ENCODE peak calls at places on chromosomes 4 and X, in seven cellular contexts. One of them, this sample, is unnamed.

GRCh38 chr4:104444685-104445084 is 50.0 kb downstream of the CXXC4 start:
- DNase-seq in psoas muscle: no peak
- DNase-seq in GM23248: no peak
- DNase-seq in aorta: no peak
- DNase-seq in heart left ventricle: no peak
- DNase-seq in dorsolateral prefrontal cortex: no peak
- DNase-seq in Peyer's patch: no peak
- DNase-seq in this sample: no peak

GRCh38 chr4:15042529-15043167 is 40.4 kb downstream of the CPEB2 start:
- DNase-seq in psoas muscle: no peak
- DNase-seq in GM23248: peak; percentile 7
- DNase-seq in aorta: no peak
- DNase-seq in heart left ventricle: no peak
- DNase-seq in dorsolateral prefrontal cortex: no peak
- DNase-seq in Peyer's patch: no peak
- DNase-seq in this sample: no peak

GRCh38 chr4:52987401-52988056 is 125.4 kb downstream of the RASL11B start:
- DNase-seq in psoas muscle: no peak
- DNase-seq in GM23248: no peak
- DNase-seq in aorta: no peak
- DNase-seq in heart left ventricle: no peak
- DNase-seq in dorsolateral prefrontal cortex: no peak
- DNase-seq in Peyer's patch: no peak
- DNase-seq in this sample: no peak

GRCh38 chr4:108965472-108966076 is 202.7 kb upstream of the ETNPPL start:
- DNase-seq in psoas muscle: no peak
- DNase-seq in GM23248: no peak
- DNase-seq in aorta: no peak
- DNase-seq in heart left ventricle: no peak
- DNase-seq in dorsolateral prefrontal cortex: no peak
- DNase-seq in Peyer's patch: no peak
- DNase-seq in this sample: no peak

GRCh38 chr4:65538571-65538970 is 131.7 kb downstream of the EPHA5 start:
- DNase-seq in psoas muscle: no peak
- DNase-seq in GM23248: peak; percentile 0
- DNase-seq in aorta: no peak
- DNase-seq in heart left ventricle: no peak
- DNase-seq in dorsolateral prefrontal cortex: no peak
- DNase-seq in Peyer's patch: no peak
- DNase-seq in this sample: no peak

GRCh38 chr4:73281396-73281795 is 22.8 kb upstream of the ANKRD17 start:
- DNase-seq in psoas muscle: no peak
- DNase-seq in GM23248: no peak
- DNase-seq in aorta: no peak
- DNase-seq in heart left ventricle: no peak
- DNase-seq in dorsolateral prefrontal cortex: no peak
- DNase-seq in Peyer's patch: no peak
- DNase-seq in this sample: no peak

GRCh38 chrX:10414106-10414824 is 206.1 kb downstream of the MID1 start:
- DNase-seq in psoas muscle: no peak
- DNase-seq in GM23248: no peak
- DNase-seq in aorta: no peak
- DNase-seq in heart left ventricle: no peak
- DNase-seq in dorsolateral prefrontal cortex: no peak
- DNase-seq in Peyer's patch: no peak
- DNase-seq in this sample: no peak

GRCh38 chr4:150206265-150206664 is 128.0 kb downstream of the DCLK2 start:
- DNase-seq in psoas muscle: no peak
- DNase-seq in GM23248: no peak
- DNase-seq in aorta: no peak
- DNase-seq in heart left ventricle: no peak
- DNase-seq in dorsolateral prefrontal cortex: no peak
- DNase-seq in Peyer's patch: no peak
- DNase-seq in this sample: no peak

GRCh38 chr4:142331132-142331531 is 515.0 kb downstream of the INPP4B start:
- DNase-seq in psoas muscle: no peak
- DNase-seq in GM23248: no peak
- DNase-seq in aorta: no peak
- DNase-seq in heart left ventricle: peak; percentile 63
- DNase-seq in dorsolateral prefrontal cortex: no peak
- DNase-seq in Peyer's patch: no peak
- DNase-seq in this sample: peak; percentile 33

GRCh38 chr4:165112258-165113156 is at the start of gene TMEM192:
- DNase-seq in psoas muscle: peak; percentile 96
- DNase-seq in GM23248: peak; percentile 95
- DNase-seq in aorta: peak; percentile 98
- DNase-seq in heart left ventricle: peak; percentile 94
- DNase-seq in dorsolateral prefrontal cortex: peak; percentile 97
- DNase-seq in Peyer's patch: peak; percentile 92
- DNase-seq in this sample: peak; percentile 96

GRCh38 chr4:91754716-91755115 is 549.0 kb upstream of the GRID2 start:
- DNase-seq in psoas muscle: no peak
- DNase-seq in GM23248: no peak
- DNase-seq in aorta: no peak
- DNase-seq in heart left ventricle: no peak
- DNase-seq in dorsolateral prefrontal cortex: no peak
- DNase-seq in Peyer's patch: no peak
- DNase-seq in this sample: no peak

GRCh38 chrX:64192673-64193072 is 12.8 kb downstream of the AMER1 start:
- DNase-seq in psoas muscle: no peak
- DNase-seq in GM23248: no peak
- DNase-seq in aorta: no peak
- DNase-seq in heart left ventricle: peak; percentile 30
- DNase-seq in dorsolateral prefrontal cortex: no peak
- DNase-seq in Peyer's patch: no peak
- DNase-seq in this sample: no peak

GRCh38 chrX:68490644-68491043 is 8.2 kb upstream of the YIPF6 start:
- DNase-seq in psoas muscle: no peak
- DNase-seq in GM23248: peak; percentile 52
- DNase-seq in aorta: no peak
- DNase-seq in heart left ventricle: no peak
- DNase-seq in dorsolateral prefrontal cortex: no peak
- DNase-seq in Peyer's patch: no peak
- DNase-seq in this sample: no peak

GRCh38 chrX:74906427-74906826 is 18.8 kb downstream of the NEXMIF start:
- DNase-seq in psoas muscle: no peak
- DNase-seq in GM23248: no peak
- DNase-seq in aorta: no peak
- DNase-seq in heart left ventricle: no peak
- DNase-seq in dorsolateral prefrontal cortex: no peak
- DNase-seq in Peyer's patch: no peak
- DNase-seq in this sample: no peak

GRCh38 chr4:788636-789297 is 37.2 kb downstream of the CPLX1 start:
- DNase-seq in psoas muscle: no peak
- DNase-seq in GM23248: no peak
- DNase-seq in aorta: peak; percentile 71
- DNase-seq in heart left ventricle: no peak
- DNase-seq in dorsolateral prefrontal cortex: peak; percentile 38
- DNase-seq in Peyer's patch: no peak
- DNase-seq in this sample: peak; percentile 40

GRCh38 chr4:40576651-40577480 is 52.8 kb downstream of the RBM47 start:
- DNase-seq in psoas muscle: peak; percentile 79
- DNase-seq in GM23248: peak; percentile 92
- DNase-seq in aorta: peak; percentile 87
- DNase-seq in heart left ventricle: peak; percentile 83
- DNase-seq in dorsolateral prefrontal cortex: no peak
- DNase-seq in Peyer's patch: peak; percentile 62
- DNase-seq in this sample: peak; percentile 66
- H3K4me3 ChIP-seq in psoas muscle: no peak overlapping the region
- H3K4me3 ChIP-seq in GM23248: peak overlapping the region; percentile 40
- H3K4me3 ChIP-seq in aorta: no peak overlapping the region
- H3K4me3 ChIP-seq in heart left ventricle: no peak overlapping the region
- H3K4me3 ChIP-seq in dorsolateral prefrontal cortex: no peak overlapping the region
- H3K4me3 ChIP-seq in Peyer's patch: no peak overlapping the region
- H3K4me3 ChIP-seq in this sample: no peak overlapping the region

DNA sequence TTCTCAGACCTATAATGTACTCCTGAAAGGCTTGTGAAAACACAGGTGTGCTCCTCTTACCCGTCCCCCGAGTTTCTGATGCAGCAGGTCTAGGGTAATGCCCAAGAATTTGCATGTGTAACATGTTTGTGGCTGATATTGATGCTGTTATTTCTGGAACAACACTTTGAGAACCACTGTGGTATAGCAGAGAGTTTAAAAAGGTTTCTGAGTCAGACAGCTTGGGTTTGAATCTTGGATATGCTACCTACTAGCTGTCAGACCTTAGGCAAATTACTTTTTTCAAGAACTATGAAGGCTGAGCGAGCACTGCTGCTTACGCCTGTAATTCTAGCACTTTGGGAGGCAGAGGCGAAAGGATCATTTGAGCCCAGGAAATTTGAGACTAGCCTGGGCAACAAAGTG is 4.9 kb downstream of the AFF1 start:
- DNase-seq in psoas muscle: no peak
- DNase-seq in GM23248: no peak
- DNase-seq in aorta: no peak
- DNase-seq in heart left ventricle: no peak
- DNase-seq in dorsolateral prefrontal cortex: no peak
- DNase-seq in Peyer's patch: peak; percentile 62
- DNase-seq in this sample: no peak
- H3K27ac ChIP-seq in psoas muscle: peak overlapping the region; percentile 83
- H3K27ac ChIP-seq in GM23248: peak overlapping the region; percentile 7
- H3K27ac ChIP-seq in aorta: peak overlapping the region; percentile 47
- H3K27ac ChIP-seq in heart left ventricle: peak overlapping the region; percentile 24
- H3K27ac ChIP-seq in dorsolateral prefrontal cortex: no peak overlapping the region
- H3K27ac ChIP-seq in Peyer's patch: peak overlapping the region; percentile 40
- H3K27ac ChIP-seq in this sample: no peak overlapping the region

DNA sequence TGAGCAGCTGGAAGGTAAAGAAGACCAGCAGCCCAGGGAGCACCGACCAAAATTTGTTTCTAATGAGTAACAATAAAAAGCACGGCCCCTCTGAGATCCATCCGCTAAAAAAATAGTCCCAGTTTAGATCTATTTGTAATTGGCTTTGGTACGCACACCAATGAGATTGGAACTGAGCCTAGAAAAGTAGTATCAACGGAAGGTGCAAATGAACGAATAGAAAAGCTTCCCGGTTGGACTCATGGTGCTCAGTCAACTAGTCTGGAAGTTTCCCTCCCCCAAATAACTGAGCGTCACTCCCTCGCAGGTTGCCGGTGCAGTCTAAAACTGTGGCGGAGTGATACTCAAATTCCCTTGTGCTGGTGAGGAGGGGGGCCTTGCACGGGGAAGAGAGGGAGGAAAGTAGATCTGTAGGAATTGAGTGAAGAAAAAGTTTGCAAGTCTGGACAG is at the start of gene COL4A5:
- DNase-seq in psoas muscle: peak; percentile 61
- DNase-seq in GM23248: peak; percentile 79
- DNase-seq in aorta: peak; percentile 71
- DNase-seq in heart left ventricle: peak; percentile 59
- DNase-seq in dorsolateral prefrontal cortex: no peak
- DNase-seq in Peyer's patch: no peak
- DNase-seq in this sample: peak; percentile 71
- H3K4me3 ChIP-seq in psoas muscle: peak within 1 kb of the TSS; percentile 70
- H3K4me3 ChIP-seq in GM23248: peak within 1 kb of the TSS; percentile 95
- H3K4me3 ChIP-seq in aorta: peak within 1 kb of the TSS; percentile 67
- H3K4me3 ChIP-seq in heart left ventricle: peak within 1 kb of the TSS; percentile 33
- H3K4me3 ChIP-seq in dorsolateral prefrontal cortex: peak within 1 kb of the TSS; percentile 55
- H3K4me3 ChIP-seq in Peyer's patch: peak within 1 kb of the TSS; percentile 20
- H3K4me3 ChIP-seq in this sample: peak within 1 kb of the TSS; percentile 43

GRCh38 chrX:153802513-153803045 is 8.1 kb downstream of the SSR4 start:
- DNase-seq in psoas muscle: no peak
- DNase-seq in GM23248: no peak
- DNase-seq in aorta: no peak
- DNase-seq in heart left ventricle: no peak
- DNase-seq in dorsolateral prefrontal cortex: no peak
- DNase-seq in Peyer's patch: no peak
- DNase-seq in this sample: no peak

GRCh38 chrX:153801646-153802045 is 7.2 kb downstream of the SSR4 start:
- DNase-seq in psoas muscle: no peak
- DNase-seq in GM23248: peak; percentile 7
- DNase-seq in aorta: no peak
- DNase-seq in heart left ventricle: no peak
- DNase-seq in dorsolateral prefrontal cortex: no peak
- DNase-seq in Peyer's patch: no peak
- DNase-seq in this sample: no peak

GRCh38 chrX:153799326-153799725 is 4.9 kb downstream of the SSR4 start:
- DNase-seq in psoas muscle: no peak
- DNase-seq in GM23248: no peak
- DNase-seq in aorta: no peak
- DNase-seq in heart left ventricle: no peak
- DNase-seq in dorsolateral prefrontal cortex: no peak
- DNase-seq in Peyer's patch: no peak
- DNase-seq in this sample: no peak

GRCh38 chrX:153800177-153800722 is 5.8 kb downstream of the SSR4 start:
- DNase-seq in psoas muscle: no peak
- DNase-seq in GM23248: no peak
- DNase-seq in aorta: no peak
- DNase-seq in heart left ventricle: no peak
- DNase-seq in dorsolateral prefrontal cortex: no peak
- DNase-seq in Peyer's patch: no peak
- DNase-seq in this sample: no peak

DNA sequence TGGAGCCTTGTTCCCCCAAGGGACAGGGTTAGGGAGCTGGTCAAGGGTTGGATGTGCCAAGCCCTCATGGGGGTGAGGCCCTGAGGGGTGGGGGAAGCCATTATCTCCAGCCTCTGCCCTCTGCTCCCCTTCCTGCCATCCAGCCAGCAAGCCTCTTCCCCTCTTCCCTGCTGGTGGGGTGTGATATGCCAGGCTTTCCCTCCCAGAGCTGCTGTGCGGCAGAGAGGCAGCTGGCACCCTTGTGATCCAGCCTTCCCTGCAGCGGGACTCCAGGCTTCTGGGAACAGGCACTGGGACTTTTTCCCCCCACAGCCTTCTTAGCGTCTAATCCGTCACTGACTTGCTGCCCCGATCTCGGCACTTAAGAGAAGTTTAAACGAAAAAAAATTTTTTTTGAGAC is 6.3 kb downstream of the SSR4 start:
- DNase-seq in psoas muscle: no peak
- DNase-seq in GM23248: no peak
- DNase-seq in aorta: no peak
- DNase-seq in heart left ventricle: no peak
- DNase-seq in dorsolateral prefrontal cortex: no peak
- DNase-seq in Peyer's patch: no peak
- DNase-seq in this sample: no peak
- H3K27ac ChIP-seq in psoas muscle: no peak overlapping the region
- H3K27ac ChIP-seq in GM23248: no peak overlapping the region
- H3K27ac ChIP-seq in aorta: peak overlapping the region; percentile 21
- H3K27ac ChIP-seq in heart left ventricle: no peak overlapping the region
- H3K27ac ChIP-seq in dorsolateral prefrontal cortex: no peak overlapping the region
- H3K27ac ChIP-seq in Peyer's patch: no peak overlapping the region
- H3K27ac ChIP-seq in this sample: no peak overlapping the region

GRCh38 chr4:122104184-122104583 is 47.9 kb upstream of the BLTP1 start:
- DNase-seq in psoas muscle: no peak
- DNase-seq in GM23248: no peak
- DNase-seq in aorta: no peak
- DNase-seq in heart left ventricle: no peak
- DNase-seq in dorsolateral prefrontal cortex: no peak
- DNase-seq in Peyer's patch: no peak
- DNase-seq in this sample: no peak

GRCh38 chr4:122099896-122100295 is 52.2 kb upstream of the BLTP1 start:
- DNase-seq in psoas muscle: no peak
- DNase-seq in GM23248: peak; percentile 5
- DNase-seq in aorta: no peak
- DNase-seq in heart left ventricle: no peak
- DNase-seq in dorsolateral prefrontal cortex: no peak
- DNase-seq in Peyer's patch: no peak
- DNase-seq in this sample: no peak

GRCh38 chr4:122100508-122100907 is 51.6 kb upstream of the BLTP1 start:
- DNase-seq in psoas muscle: no peak
- DNase-seq in GM23248: no peak
- DNase-seq in aorta: no peak
- DNase-seq in heart left ventricle: no peak
- DNase-seq in dorsolateral prefrontal cortex: no peak
- DNase-seq in Peyer's patch: no peak
- DNase-seq in this sample: no peak
- H3K4me3 ChIP-seq in psoas muscle: no peak overlapping the region
- H3K4me3 ChIP-seq in GM23248: no peak overlapping the region
- H3K4me3 ChIP-seq in aorta: no peak overlapping the region
- H3K4me3 ChIP-seq in heart left ventricle: no peak overlapping the region
- H3K4me3 ChIP-seq in dorsolateral prefrontal cortex: no peak overlapping the region
- H3K4me3 ChIP-seq in Peyer's patch: no peak overlapping the region
- H3K4me3 ChIP-seq in this sample: no peak overlapping the region

This sample was measured in ovary.